ENCODE peak calls at places on chromosomes 1 and 21, in seven cellular contexts. One of them, this sample, is unnamed.
A peak's percentile ranks its signal among the peaks of the same experiment; 100 is the strongest.

GRCh38 chr1:105838071-105838470 is 1218.4 kb upstream of the PRMT6 start:
- DNase-seq in NCI-H1436: no peak
- DNase-seq in CD8-positive, alpha-beta T cell: no peak
- DNase-seq in amygdala: no peak
- DNase-seq in frontal cortex: no peak
- DNase-seq in body of pancreas: no peak
- DNase-seq in astrocyte: no peak
- DNase-seq in this sample: no peak

GRCh38 chr1:205376739-205377138 is 20.0 kb upstream of the KLHDC8A start:
- DNase-seq in amygdala: no peak
- DNase-seq in CD8-positive, alpha-beta T cell: no peak
- DNase-seq in frontal cortex: no peak
- DNase-seq in NCI-H1436: no peak
- DNase-seq in body of pancreas: no peak
- DNase-seq in astrocyte: no peak
- DNase-seq in this sample: no peak

GRCh38 chr1:96721382-96722160 is at the start of gene PTBP2:
- DNase-seq in NCI-H1436: peak; percentile 79
- DNase-seq in body of pancreas: peak; percentile 79
- DNase-seq in astrocyte: peak; percentile 51
- DNase-seq in amygdala: peak; percentile 41
- DNase-seq in frontal cortex: peak; percentile 82
- DNase-seq in CD8-positive, alpha-beta T cell: peak; percentile 70
- DNase-seq in this sample: peak; percentile 82

GRCh38 chr1:238345837-238346236 is 455.1 kb upstream of the ZP4 start:
- DNase-seq in CD8-positive, alpha-beta T cell: no peak
- DNase-seq in astrocyte: no peak
- DNase-seq in frontal cortex: no peak
- DNase-seq in amygdala: no peak
- DNase-seq in NCI-H1436: no peak
- DNase-seq in body of pancreas: peak; percentile 10
- DNase-seq in this sample: no peak

GRCh38 chr21:36966846-36967657 is 583 bp upstream of the HLCS start:
- DNase-seq in body of pancreas: peak; percentile 32
- DNase-seq in NCI-H1436: no peak
- DNase-seq in astrocyte: no peak
- DNase-seq in CD8-positive, alpha-beta T cell: no peak
- DNase-seq in frontal cortex: no peak
- DNase-seq in amygdala: no peak
- DNase-seq in this sample: no peak

GRCh38 chr1:225670806-225671733 is 18.1 kb upstream of the ENAH start:
- DNase-seq in CD8-positive, alpha-beta T cell: no peak
- DNase-seq in body of pancreas: no peak
- DNase-seq in amygdala: no peak
- DNase-seq in astrocyte: peak; percentile 43
- DNase-seq in NCI-H1436: no peak
- DNase-seq in frontal cortex: no peak
- DNase-seq in this sample: no peak

GRCh38 chr1:27862671-27863551 is 9.4 kb upstream of the THEMIS2 start:
- DNase-seq in NCI-H1436: no peak
- DNase-seq in amygdala: no peak
- DNase-seq in frontal cortex: no peak
- DNase-seq in astrocyte: peak; percentile 92
- DNase-seq in body of pancreas: peak; percentile 85
- DNase-seq in CD8-positive, alpha-beta T cell: no peak
- DNase-seq in this sample: peak; percentile 96

GRCh38 chr1:197782719-197783328 is 7.5 kb upstream of the DENND1B start:
- DNase-seq in NCI-H1436: no peak
- DNase-seq in body of pancreas: no peak
- DNase-seq in astrocyte: no peak
- DNase-seq in amygdala: no peak
- DNase-seq in CD8-positive, alpha-beta T cell: no peak
- DNase-seq in frontal cortex: no peak
- DNase-seq in this sample: no peak

GRCh38 chr1:23807453-23807852 is 6.9 kb upstream of the GALE start:
- DNase-seq in amygdala: no peak
- DNase-seq in CD8-positive, alpha-beta T cell: no peak
- DNase-seq in NCI-H1436: no peak
- DNase-seq in astrocyte: no peak
- DNase-seq in frontal cortex: no peak
- DNase-seq in body of pancreas: no peak
- DNase-seq in this sample: no peak

GRCh38 chr1:33147997-33148314 is 33.9 kb downstream of the TRIM62 start:
- DNase-seq in amygdala: no peak
- DNase-seq in NCI-H1436: no peak
- DNase-seq in astrocyte: no peak
- DNase-seq in CD8-positive, alpha-beta T cell: no peak
- DNase-seq in body of pancreas: no peak
- DNase-seq in frontal cortex: no peak
- DNase-seq in this sample: peak; percentile 48

GRCh38 chr1:88800382-88801051 is 90.8 kb downstream of the GTF2B start:
- DNase-seq in body of pancreas: peak; percentile 34
- DNase-seq in frontal cortex: no peak
- DNase-seq in astrocyte: peak; percentile 8
- DNase-seq in CD8-positive, alpha-beta T cell: peak; percentile 7
- DNase-seq in amygdala: no peak
- DNase-seq in NCI-H1436: no peak
- DNase-seq in this sample: peak; percentile 50

GRCh38 chr1:199463521-199464127 is 563.9 kb upstream of the NR5A2 start:
- DNase-seq in body of pancreas: peak; percentile 61
- DNase-seq in NCI-H1436: peak; percentile 33
- DNase-seq in CD8-positive, alpha-beta T cell: no peak
- DNase-seq in frontal cortex: no peak
- DNase-seq in amygdala: no peak
- DNase-seq in astrocyte: peak; percentile 59
- DNase-seq in this sample: peak; percentile 66

GRCh38 chr1:211198111-211198510 is 61.1 kb upstream of the RCOR3 start:
- DNase-seq in astrocyte: peak; percentile 66
- DNase-seq in CD8-positive, alpha-beta T cell: no peak
- DNase-seq in NCI-H1436: no peak
- DNase-seq in body of pancreas: no peak
- DNase-seq in amygdala: no peak
- DNase-seq in frontal cortex: no peak
- DNase-seq in this sample: peak; percentile 9

GRCh38 chr1:1306070-1306660 is 1.6 kb downstream of the ACAP3 start:
- DNase-seq in amygdala: no peak
- DNase-seq in astrocyte: no peak
- DNase-seq in body of pancreas: no peak
- DNase-seq in NCI-H1436: peak; percentile 26
- DNase-seq in frontal cortex: no peak
- DNase-seq in CD8-positive, alpha-beta T cell: no peak
- DNase-seq in this sample: peak; percentile 16

GRCh38 chr21:35540950-35541632 is 492.0 kb upstream of the RUNX1 start:
- DNase-seq in astrocyte: peak; percentile 17
- DNase-seq in CD8-positive, alpha-beta T cell: no peak
- DNase-seq in body of pancreas: no peak
- DNase-seq in frontal cortex: no peak
- DNase-seq in NCI-H1436: no peak
- DNase-seq in amygdala: no peak
- DNase-seq in this sample: no peak

GRCh38 chr21:31394309-31394708 is 50.2 kb upstream of the TIAM1 start:
- DNase-seq in CD8-positive, alpha-beta T cell: no peak
- DNase-seq in astrocyte: no peak
- DNase-seq in NCI-H1436: no peak
- DNase-seq in amygdala: no peak
- DNase-seq in frontal cortex: no peak
- DNase-seq in body of pancreas: no peak
- DNase-seq in this sample: no peak

GRCh38 chr21:43634618-43635017 is 24.7 kb downstream of the HSF2BP start:
- DNase-seq in amygdala: no peak
- DNase-seq in CD8-positive, alpha-beta T cell: no peak
- DNase-seq in frontal cortex: no peak
- DNase-seq in NCI-H1436: no peak
- DNase-seq in body of pancreas: no peak
- DNase-seq in astrocyte: peak; percentile 66
- DNase-seq in this sample: no peak

GRCh38 chr1:62917314-62917713 is 133.4 kb downstream of the ATG4C start:
- DNase-seq in amygdala: no peak
- DNase-seq in CD8-positive, alpha-beta T cell: no peak
- DNase-seq in NCI-H1436: no peak
- DNase-seq in astrocyte: no peak
- DNase-seq in body of pancreas: no peak
- DNase-seq in frontal cortex: no peak
- DNase-seq in this sample: no peak

GRCh38 chr21:18951291-18952038 is 547.9 kb upstream of the TMPRSS15 start:
- DNase-seq in astrocyte: no peak
- DNase-seq in frontal cortex: no peak
- DNase-seq in amygdala: no peak
- DNase-seq in NCI-H1436: peak; percentile 15
- DNase-seq in CD8-positive, alpha-beta T cell: no peak
- DNase-seq in body of pancreas: peak; percentile 30
- DNase-seq in this sample: peak; percentile 27

GRCh38 chr1:160205974-160206369 is 788 bp downstream of the PEA15 start:
- DNase-seq in astrocyte: peak; percentile 56
- DNase-seq in amygdala: no peak
- DNase-seq in frontal cortex: peak; percentile 71
- DNase-seq in NCI-H1436: no peak
- DNase-seq in CD8-positive, alpha-beta T cell: peak; percentile 26
- DNase-seq in body of pancreas: peak; percentile 29
- DNase-seq in this sample: peak; percentile 67

GRCh38 chr1:236058141-236058626 is 6.7 kb downstream of the NID1 start:
- DNase-seq in CD8-positive, alpha-beta T cell: no peak
- DNase-seq in astrocyte: peak; percentile 25
- DNase-seq in NCI-H1436: no peak
- DNase-seq in amygdala: no peak
- DNase-seq in frontal cortex: no peak
- DNase-seq in body of pancreas: no peak
- DNase-seq in this sample: no peak

GRCh38 chr1:204001166-204001901 is 71.6 kb upstream of the SOX13 start:
- DNase-seq in amygdala: no peak
- DNase-seq in CD8-positive, alpha-beta T cell: no peak
- DNase-seq in frontal cortex: no peak
- DNase-seq in NCI-H1436: no peak
- DNase-seq in astrocyte: no peak
- DNase-seq in body of pancreas: no peak
- DNase-seq in this sample: no peak

GRCh38 chr21:44298301-44298700 is 1.6 kb upstream of the PFKL start:
- DNase-seq in CD8-positive, alpha-beta T cell: no peak
- DNase-seq in astrocyte: no peak
- DNase-seq in frontal cortex: no peak
- DNase-seq in amygdala: no peak
- DNase-seq in NCI-H1436: no peak
- DNase-seq in body of pancreas: no peak
- DNase-seq in this sample: no peak

GRCh38 chr1:205688681-205689080 is 8.4 kb upstream of the SLC45A3 start:
- DNase-seq in amygdala: no peak
- DNase-seq in astrocyte: no peak
- DNase-seq in NCI-H1436: no peak
- DNase-seq in body of pancreas: no peak
- DNase-seq in frontal cortex: no peak
- DNase-seq in CD8-positive, alpha-beta T cell: no peak
- DNase-seq in this sample: no peak

GRCh38 chr1:11881749-11882441 is 23.1 kb upstream of the NPPB start:
- DNase-seq in amygdala: no peak
- DNase-seq in body of pancreas: no peak
- DNase-seq in CD8-positive, alpha-beta T cell: no peak
- DNase-seq in astrocyte: no peak
- DNase-seq in NCI-H1436: no peak
- DNase-seq in frontal cortex: no peak
- DNase-seq in this sample: no peak

GRCh38 chr1:12356004-12356890 is 126.4 kb downstream of the VPS13D start:
- DNase-seq in frontal cortex: no peak
- DNase-seq in astrocyte: peak; percentile 93
- DNase-seq in body of pancreas: peak; percentile 48
- DNase-seq in CD8-positive, alpha-beta T cell: no peak
- DNase-seq in amygdala: no peak
- DNase-seq in NCI-H1436: no peak
- DNase-seq in this sample: no peak

GRCh38 chr1:55428944-55429931 is 214.1 kb upstream of the USP24 start:
- DNase-seq in NCI-H1436: no peak
- DNase-seq in body of pancreas: peak; percentile 57
- DNase-seq in amygdala: no peak
- DNase-seq in CD8-positive, alpha-beta T cell: no peak
- DNase-seq in astrocyte: peak; percentile 100
- DNase-seq in frontal cortex: no peak
- DNase-seq in this sample: peak; percentile 97

GRCh38 chr1:50368179-50369007 is 54.9 kb downstream of the DMRTA2 start:
- DNase-seq in NCI-H1436: peak; percentile 21
- DNase-seq in amygdala: no peak
- DNase-seq in body of pancreas: peak; percentile 36
- DNase-seq in CD8-positive, alpha-beta T cell: peak; percentile 3
- DNase-seq in astrocyte: no peak
- DNase-seq in frontal cortex: peak; percentile 51
- DNase-seq in this sample: peak; percentile 13

GRCh38 chr1:106055900-106056299 is 1000.6 kb upstream of the PRMT6 start:
- DNase-seq in NCI-H1436: no peak
- DNase-seq in CD8-positive, alpha-beta T cell: no peak
- DNase-seq in frontal cortex: no peak
- DNase-seq in astrocyte: no peak
- DNase-seq in amygdala: no peak
- DNase-seq in body of pancreas: no peak
- DNase-seq in this sample: no peak

GRCh38 chr1:157034137-157034800 is 11.3 kb downstream of the ARHGEF11 start:
- DNase-seq in CD8-positive, alpha-beta T cell: no peak
- DNase-seq in frontal cortex: no peak
- DNase-seq in amygdala: peak; percentile 26
- DNase-seq in body of pancreas: no peak
- DNase-seq in astrocyte: peak; percentile 20
- DNase-seq in NCI-H1436: no peak
- DNase-seq in this sample: no peak